ENCODE peak calls at places on chromosomes 1 and 21, in eight cellular contexts. V is endodermal cell, S is fibroblast of pulmonary artery, Y is left lung, R is NCI-H1092 treated with DMSO at 0.1 percent for 48 hours, K is brain pericyte, L is H9, X is Caco-2. B is an unnamed sample.

GRCh38 chr1:208219659-208220282 is 24.4 kb downstream of the PLXNA2 start:
- DNase-seq in V (peak), S (peak), Y (no peak), R (no peak), K (no peak), L (no peak), X (no peak), B (peak)

GRCh38 chr1:34896612-34897011 is 32.8 kb downstream of the DLGAP3 start:
- DNase-seq in V (peak), S (peak), Y (no peak), R (no peak), K (no peak), L (no peak), X (no peak), B (no peak)

GRCh38 chr1:247487057-247487456 is 29.2 kb upstream of the OR2B11 start:
- DNase-seq in V (peak), S (peak), Y (no peak), R (peak), K (no peak), L (peak), X (peak), B (no peak)

GRCh38 chr1:210231846-210232523 is 611 bp upstream of the SERTAD4 start:
- DNase-seq in V (no peak), S (peak), Y (no peak), R (peak), K (no peak), L (no peak), X (no peak), B (no peak)

GRCh38 chr1:185398599-185398998 is 81.6 kb upstream of the IVNS1ABP start:
- DNase-seq in V (no peak), S (no peak), Y (no peak), R (no peak), K (no peak), L (no peak), X (no peak), B (no peak)

GRCh38 chr1:218686258-218686657 is 341.1 kb downstream of the TGFB2 start:
- DNase-seq in V (no peak), S (peak), Y (no peak), R (no peak), K (no peak), L (no peak), X (no peak), B (no peak)

GRCh38 chr1:116571215-116571919 is 541 bp upstream of the CD58 start:
- DNase-seq in V (peak), S (no peak), Y (no peak), R (no peak), K (no peak), L (no peak), X (peak), B (no peak)

GRCh38 chr1:53826367-53826766 is 11.7 kb downstream of the NDC1 start:
- DNase-seq in V (no peak), S (peak), Y (no peak), R (no peak), K (no peak), L (no peak), X (no peak), B (no peak)

GRCh38 chr1:229661022-229661877 is 35.2 kb downstream of the URB2 start:
- DNase-seq in V (peak), S (peak), Y (peak), R (peak), K (no peak), L (peak), X (peak), B (peak)

GRCh38 chr1:156100205-156100995 is 14.1 kb upstream of the LMNA start:
- DNase-seq in V (no peak), S (no peak), Y (no peak), R (peak), K (no peak), L (no peak), X (no peak), B (no peak)

GRCh38 chr1:117565745-117566455 is 39.9 kb upstream of the TENT5C start:
- DNase-seq in V (no peak), S (no peak), Y (no peak), R (peak), K (no peak), L (no peak), X (no peak), B (peak)

GRCh38 chr1:95122151-95122697 is 5.1 kb downstream of the TLCD4 start:
- DNase-seq in V (no peak), S (no peak), Y (no peak), R (no peak), K (no peak), L (no peak), X (peak), B (no peak)

GRCh38 chr1:201731142-201731541 is 97.8 kb upstream of the IPO9 start:
- DNase-seq in V (no peak), S (no peak), Y (no peak), R (no peak), K (no peak), L (no peak), X (no peak), B (no peak)

GRCh38 chr21:44267655-44268142 is 6.0 kb upstream of the DNMT3L start:
- DNase-seq in V (peak), S (no peak), Y (no peak), R (no peak), K (no peak), L (no peak), X (peak), B (no peak)

GRCh38 chr1:206591236-206591635 is 21.0 kb downstream of the EIF2D start:
- DNase-seq in V (no peak), S (peak), Y (no peak), R (no peak), K (no peak), L (no peak), X (no peak), B (no peak)

GRCh38 chr1:227946624-227947424 is 908 bp downstream of the WNT9A start:
- DNase-seq in V (peak), S (peak), Y (peak), R (peak), K (no peak), L (peak), X (peak), B (peak)

GRCh38 chr1:156115514-156116374 is 1.2 kb downstream of the LMNA start:
- DNase-seq in V (peak), S (peak), Y (peak), R (no peak), K (no peak), L (peak), X (no peak), B (peak)

GRCh38 chr1:19113362-19114092 is 96.5 kb downstream of the UBR4 start:
- DNase-seq in V (peak), S (peak), Y (no peak), R (peak), K (no peak), L (peak), X (peak), B (no peak)

GRCh38 chr21:36429672-36430546 is 44.7 kb downstream of the CHAF1B start:
- DNase-seq in V (peak), S (peak), Y (peak), R (no peak), K (peak), L (peak), X (peak), B (peak)

GRCh38 chr1:201506573-201507567 is at the start of gene CSRP1:
- DNase-seq in V (peak), S (peak), Y (peak), R (peak), K (no peak), L (peak), X (peak), B (peak)

GRCh38 chr1:227234998-227235405 is 83.3 kb downstream of the CDC42BPA start:
- DNase-seq in V (peak), S (peak), Y (no peak), R (peak), K (peak), L (peak), X (peak), B (no peak)

GRCh38 chr1:7405844-7406500 is 365.1 kb upstream of the VAMP3 start:
- DNase-seq in V (peak), S (no peak), Y (no peak), R (no peak), K (no peak), L (peak), X (no peak), B (peak)

GRCh38 chr1:17617787-17618557 is 78.5 kb downstream of the ARHGEF10L start:
- DNase-seq in V (no peak), S (peak), Y (peak), R (no peak), K (no peak), L (no peak), X (no peak), B (peak)

GRCh38 chr1:7555391-7556185 is 215.5 kb upstream of the VAMP3 start:
- DNase-seq in V (no peak), S (no peak), Y (no peak), R (no peak), K (no peak), L (no peak), X (no peak), B (peak)

GRCh38 chr1:64959973-64960372 is 6.4 kb downstream of the JAK1 start:
- DNase-seq in V (no peak), S (no peak), Y (no peak), R (no peak), K (no peak), L (no peak), X (no peak), B (no peak)

GRCh38 chr1:7256526-7256925 is 471.3 kb downstream of the CAMTA1 start:
- DNase-seq in V (no peak), S (no peak), Y (no peak), R (no peak), K (no peak), L (no peak), X (no peak), B (no peak)

GRCh38 chr1:205255941-205256780 is 28.4 kb downstream of the TMCC2 start:
- DNase-seq in V (peak), S (peak), Y (peak), R (peak), K (peak), L (peak), X (peak), B (peak)

GRCh38 chr1:109385417-109385816 is 12.3 kb downstream of the SORT1 start:
- DNase-seq in V (no peak), S (peak), Y (no peak), R (peak), K (no peak), L (no peak), X (no peak), B (no peak)

GRCh38 chr1:206560021-206560716 is 52.1 kb downstream of the EIF2D start:
- DNase-seq in V (no peak), S (peak), Y (no peak), R (peak), K (no peak), L (no peak), X (no peak), B (no peak)

GRCh38 chr1:151612506-151613274 is 840 bp downstream of the SNX27 start:
- DNase-seq in V (peak), S (peak), Y (peak), R (peak), K (no peak), L (peak), X (no peak), B (peak)

GRCh38 chr1:162678439-162678838 is 46.2 kb downstream of the DDR2 start:
- DNase-seq in V (no peak), S (peak), Y (no peak), R (no peak), K (no peak), L (no peak), X (no peak), B (no peak)